ENCODE peak calls at places on chromosomes 13 and 19, in four cellular contexts. A is Peyer's patch, G is ovary, O is fibroblast of lung. V is an unnamed sample.

GRCh38 chr13:97478247-97478646 is 44.3 kb downstream of the RAP2A start:
- DNase-seq in A (no peak), G (no peak), O (no peak), V (no peak)

GRCh38 chr13:92727118-92727517 is 499.5 kb upstream of the GPC6 start:
- DNase-seq in A (no peak), G (no peak), O (no peak), V (no peak)

GRCh38 chr13:27408074-27408473 is 16.3 kb upstream of the GTF3A start:
- DNase-seq in A (no peak), G (no peak), O (no peak), V (no peak)

GRCh38 chr13:106129273-106129672 is 406.2 kb downstream of the EFNB2 start:
- DNase-seq in A (no peak), G (no peak), O (no peak), V (no peak)

GRCh38 chr19:49558591-49558990 is 21.8 kb downstream of the NOSIP start:
- DNase-seq in A (no peak), G (no peak), O (no peak), V (no peak)

GRCh38 chr13:38223093-38223492 is 126.6 kb upstream of the UFM1 start:
- DNase-seq in A (no peak), G (no peak), O (peak; percentile 52), V (no peak)

GRCh38 chr19:35704218-35704617 is at the start of gene ZBTB32:
- DNase-seq in A (no peak), G (no peak), O (peak; percentile 57), V (no peak)

GRCh38 chr13:40484981-40485380 is 181.5 kb downstream of the FOXO1 start:
- DNase-seq in A (no peak), G (no peak), O (no peak), V (no peak)

GRCh38 chr19:40575326-40575725 is 1.3 kb upstream of the SHKBP1 start:
- DNase-seq in A (no peak), G (no peak), O (no peak), V (no peak)

GRCh38 chr13:45108716-45109706 is 11.3 kb upstream of the GTF2F2 start:
- DNase-seq in A (peak; percentile 48), G (no peak), O (peak; percentile 74), V (no peak)

GRCh38 chr13:78595819-78596700 is 7.3 kb downstream of the POU4F1 start:
- DNase-seq in A (no peak), G (no peak), O (no peak), V (no peak)

GRCh38 chr19:46409146-46409545 is 4.2 kb downstream of the CCDC8 start:
- DNase-seq in A (no peak), G (no peak), O (no peak), V (no peak)

GRCh38 chr13:111901301-111901905 is 165.5 kb upstream of the SOX1 start:
- DNase-seq in A (no peak), G (no peak), O (no peak), V (no peak)

GRCh38 chr19:18762125-18763023 is 28.7 kb downstream of the COMP start:
- DNase-seq in A (peak; percentile 77), G (peak; percentile 73), O (peak; percentile 72), V (peak; percentile 70)

GRCh38 chr19:7506385-7507328 is 9.2 kb upstream of the ZNF358 start:
- DNase-seq in A (peak; percentile 95), G (peak; percentile 59), O (peak; percentile 75), V (peak; percentile 80)

GRCh38 chr13:42420304-42420703 is 148.4 kb downstream of the AKAP11 start:
- DNase-seq in A (no peak), G (no peak), O (no peak), V (no peak)

GRCh38 chr13:44951184-44951583 is 38.1 kb downstream of the NUFIP1 start:
- DNase-seq in A (no peak), G (no peak), O (peak; percentile 66), V (no peak)

GRCh38 chr13:21894703-21895699 is 224.1 kb downstream of the FGF9 start:
- DNase-seq in A (no peak), G (no peak), O (no peak), V (no peak)

GRCh38 chr19:41353466-41354342 is at the start of gene TGFB1:
- DNase-seq in A (peak; percentile 96), G (peak; percentile 80), O (peak; percentile 85), V (peak; percentile 89)

GRCh38 chr19:35154535-35155406 is at the start of gene FXYD5:
- DNase-seq in A (peak; percentile 87), G (no peak), O (peak; percentile 81), V (peak; percentile 78)

GRCh38 chr13:114153485-114154080 is 21.2 kb upstream of the RASA3 start:
- DNase-seq in A (no peak), G (no peak), O (no peak), V (no peak)

GRCh38 chr13:111462221-111462764 is 141.9 kb downstream of the TEX29 start:
- DNase-seq in A (no peak), G (no peak), O (no peak), V (no peak)

GRCh38 chr13:111664696-111665095 is 344.3 kb downstream of the TEX29 start:
- DNase-seq in A (no peak), G (peak; percentile 2), O (no peak), V (no peak)

GRCh38 chr13:75798353-75799245 is 162.5 kb downstream of the LMO7 start:
- DNase-seq in A (peak; percentile 66), G (no peak), O (peak; percentile 73), V (no peak)

GRCh38 chr19:6509118-6509971 is 7.2 kb upstream of the TUBB4A start:
- DNase-seq in A (no peak), G (peak; percentile 25), O (no peak), V (no peak)

GRCh38 chr19:6527893-6528543 is 2.8 kb upstream of the TNFSF9 start:
- DNase-seq in A (peak; percentile 77), G (no peak), O (no peak), V (no peak)

GRCh38 chr19:13505761-13506549 is at the start of gene CACNA1A:
- DNase-seq in A (no peak), G (no peak), O (peak; percentile 14), V (no peak)

GRCh38 chr19:18373407-18373891 is 12.5 kb upstream of the GDF15 start:
- DNase-seq in A (no peak), G (no peak), O (no peak), V (no peak)

GRCh38 chr13:93270769-93271753 is 44.5 kb downstream of the GPC6 start:
- DNase-seq in A (no peak), G (no peak), O (no peak), V (no peak)

GRCh38 chr19:55353803-55354697 is 469 bp downstream of the COX6B2 start:
- DNase-seq in A (peak; percentile 87), G (peak; percentile 63), O (peak; percentile 53), V (no peak)

GRCh38 chr19:55353356-55353802 is 1.1 kb downstream of the COX6B2 start:
- DNase-seq in A (no peak), G (no peak), O (no peak), V (no peak)

GRCh38 chr19:55355213-55355821 is 798 bp upstream of the COX6B2 start:
- DNase-seq in A (no peak), G (no peak), O (no peak), V (no peak)

GRCh38 chr19:55352746-55353145 is 1.8 kb downstream of the COX6B2 start:
- DNase-seq in A (no peak), G (no peak), O (no peak), V (no peak)

DNA sequence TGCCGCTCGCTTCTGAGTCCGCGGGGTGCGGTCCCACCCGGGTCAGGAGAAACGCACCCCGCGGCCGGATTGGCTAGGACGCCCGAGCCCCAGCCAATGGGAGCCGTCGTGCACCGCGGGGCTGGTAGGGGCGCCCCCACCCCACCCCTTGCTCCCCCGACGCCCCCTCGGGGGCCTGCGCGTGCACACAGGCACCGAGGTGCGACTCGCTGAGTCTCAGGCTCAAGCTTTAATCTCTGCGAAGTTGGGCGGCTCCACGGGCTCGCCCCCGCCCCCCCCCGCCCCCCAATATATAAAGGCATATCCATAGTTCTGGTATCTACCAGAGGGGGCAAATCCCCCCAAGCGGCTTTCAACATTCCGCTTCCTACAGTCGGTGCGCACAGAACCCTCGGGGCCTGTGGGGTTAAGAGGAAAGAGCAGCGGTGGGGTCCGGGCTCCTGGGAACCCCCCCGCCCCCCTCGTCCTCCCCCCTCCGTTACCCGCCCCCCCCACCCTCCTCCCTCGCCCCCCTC is at the start of gene COX6B2:
- DNase-seq in A (no peak), G (no peak), O (no peak), V (no peak)
- H3K27me3 ChIP-seq in A (peaks cover 27% of the 10 kb centered on the region), G (no peaks in the 10 kb centered on the region), O (peaks cover 31% of the 10 kb centered on the region), V (peaks cover 55% of the 10 kb centered on the region)

DNA sequence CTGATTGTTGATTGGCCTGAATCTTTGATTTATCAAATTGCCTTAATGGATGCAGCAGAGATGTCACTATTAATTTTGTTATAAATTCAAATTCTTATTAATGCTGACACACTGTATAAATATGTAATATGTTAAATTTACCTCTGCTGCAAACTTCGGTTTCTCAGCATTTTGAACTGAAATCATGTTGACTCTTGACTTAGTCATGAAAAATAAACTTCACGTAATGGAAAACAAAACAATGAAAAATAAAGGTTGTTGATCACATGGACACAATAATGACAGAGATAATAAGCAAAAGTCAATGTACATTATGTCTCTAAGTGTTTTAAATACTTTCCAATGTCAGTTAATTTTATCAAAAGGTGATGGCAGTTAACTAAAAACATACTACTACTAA is 827.6 kb downstream of the PCDH9 start:
- DNase-seq in A (no peak), G (no peak), O (no peak), V (no peak)
- TF ChIP-seq CTCF in A (no peak), G (no peak), O (no peak), V (no peak)

DNA sequence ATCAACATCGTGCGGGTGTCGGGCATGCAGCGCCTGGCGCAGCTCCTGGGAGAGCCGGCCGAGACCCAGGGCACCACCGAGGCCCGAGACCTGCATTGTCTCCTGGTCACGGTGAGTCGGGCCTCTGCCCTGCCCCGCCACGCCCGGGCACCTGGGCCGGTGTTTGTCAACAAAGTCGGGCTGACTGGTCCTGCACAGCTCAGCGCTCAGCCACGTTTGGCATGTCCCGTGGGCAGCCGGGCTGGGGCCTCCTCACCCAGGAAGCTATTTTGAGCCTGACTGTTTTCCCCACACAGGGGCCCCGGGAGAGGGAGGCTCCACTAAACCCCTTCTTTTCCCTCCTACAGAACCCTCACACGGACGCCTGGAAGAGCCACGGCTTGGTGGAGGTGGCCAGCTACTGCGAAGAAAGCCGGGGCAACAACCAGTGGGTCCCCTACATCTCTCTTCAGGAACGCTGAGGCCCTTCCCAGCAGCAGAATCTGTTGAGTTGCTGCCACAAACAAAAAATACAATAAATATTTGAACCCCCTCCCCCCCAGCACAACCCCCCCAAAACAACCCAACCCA is 1.3 kb downstream of the GADD45B start:
- DNase-seq in A (peak; percentile 78), G (peak; percentile 52), O (peak; percentile 59), V (peak; percentile 57)
- H3K4me1 ChIP-seq in A (peaks cover 3% of the 10 kb centered on the region), G (peaks cover 7% of the 10 kb centered on the region), O (no peaks in the 10 kb centered on the region), V (peaks cover 20% of the 10 kb centered on the region)

GRCh38 chr19:9952276-9952675 is 16.0 kb upstream of the OLFM2 start:
- DNase-seq in A (no peak), G (no peak), O (no peak), V (no peak)
- H3K27me3 ChIP-seq in A (no peaks in the 10 kb centered on the region), G (no peaks in the 10 kb centered on the region), O (no peaks in the 10 kb centered on the region), V (peaks cover 7% of the 10 kb centered on the region)

V was measured in heart right ventricle.